ENCODE peak calls at places on chromosome X, in four cellular contexts. M is sigmoid colon, R is nucleus accumbens, A is posterior cingulate gyrus. O is an unnamed sample.

GRCh38 chrX:76796311-76796710 is 368.8 kb downstream of the MAGEE1 start:
- DNase-seq in M (no peak), R (no peak), A (no peak), O (no peak)

GRCh38 chrX:17986440-17986839 is 125.3 kb upstream of the RAI2 start:
- DNase-seq in M (no peak), R (no peak), A (no peak), O (no peak)

GRCh38 chrX:70411475-70411874 is 11.6 kb upstream of the GDPD2 start:
- DNase-seq in M (no peak), R (no peak), A (no peak), O (no peak)

GRCh38 chrX:72125331-72126047 is 6.2 kb downstream of the RTL5 start:
- DNase-seq in M (no peak), R (no peak), A (no peak), O (no peak)

GRCh38 chrX:118965395-118965794 is 9.0 kb upstream of the LONRF3 start:
- DNase-seq in M (no peak), R (no peak), A (no peak), O (no peak)

GRCh38 chrX:42732506-42732905 is 45.5 kb downstream of the PPP1R2C start:
- DNase-seq in M (no peak), R (no peak), A (no peak), O (no peak)

GRCh38 chrX:49071877-49072711 is 1.7 kb downstream of the PRAF2 start:
- DNase-seq in M (peak), R (peak), A (peak), O (no peak)

GRCh38 chrX:16267431-16267830 is 100.2 kb downstream of the MAGEB17 start:
- DNase-seq in M (no peak), R (no peak), A (no peak), O (no peak)

GRCh38 chrX:79366888-79367749 is at the start of gene ITM2A:
- DNase-seq in M (peak), R (no peak), A (peak), O (no peak)

GRCh38 chrX:41558531-41558930 is 111.4 kb downstream of the NYX start:
- DNase-seq in M (no peak), R (no peak), A (no peak), O (peak)

GRCh38 chrX:139759637-139760036 is 51.7 kb upstream of the MCF2 start:
- DNase-seq in M (no peak), R (no peak), A (no peak), O (no peak)

GRCh38 chrX:41303013-41303412 is 30.9 kb upstream of the DDX3X start:
- DNase-seq in M (no peak), R (no peak), A (no peak), O (no peak)

GRCh38 chrX:84046403-84046984 is 141.5 kb downstream of the RPS6KA6 start:
- DNase-seq in M (no peak), R (no peak), A (no peak), O (peak)

GRCh38 chrX:45306794-45307193 is 106.1 kb upstream of the DIPK2B start:
- DNase-seq in M (no peak), R (no peak), A (no peak), O (no peak)

GRCh38 chrX:68045008-68045577 is 388.2 kb downstream of the OPHN1 start:
- DNase-seq in M (no peak), R (no peak), A (no peak), O (peak)

GRCh38 chrX:23557070-23557469 is 110.2 kb upstream of the PRDX4 start:
- DNase-seq in M (no peak), R (no peak), A (no peak), O (no peak)

GRCh38 chrX:97057349-97057909 is 173.7 kb downstream of the RPA4 start:
- DNase-seq in M (no peak), R (no peak), A (no peak), O (peak)

GRCh38 chrX:149631293-149632165 is at the start of gene TMEM185A:
- DNase-seq in M (peak), R (peak), A (peak), O (peak)

GRCh38 chrX:6550999-6551398 is 16.1 kb upstream of the VCX3A start:
- DNase-seq in M (no peak), R (no peak), A (no peak), O (no peak)

GRCh38 chrX:74835566-74835965 is 89.7 kb downstream of the NEXMIF start:
- DNase-seq in M (no peak), R (no peak), A (no peak), O (peak)